ENCODE peak calls at places on chromosomes 4 and X, in eight cellular contexts. One of them, this sample, is unnamed.

GRCh38 chr4:6095023-6095817 is 77.0 kb upstream of the C4orf50 start:
- DNase-seq in SK-N-SH: no peak
- DNase-seq in HCT116: no peak
- DNase-seq in H1: no peak
- DNase-seq in K562: no peak
- DNase-seq in HepG2: no peak
- DNase-seq in GM12878: no peak
- DNase-seq in endothelial cell of umbilical vein: no peak
- DNase-seq in this sample: no peak

GRCh38 chr4:125321709-125322362 is 7.1 kb downstream of the FAT4 start:
- DNase-seq in SK-N-SH: no peak
- DNase-seq in HCT116: no peak
- DNase-seq in H1: no peak
- DNase-seq in K562: no peak
- DNase-seq in HepG2: no peak
- DNase-seq in GM12878: no peak
- DNase-seq in endothelial cell of umbilical vein: peak; percentile 70
- DNase-seq in this sample: no peak

GRCh38 chrX:45138525-45138924 is 62.2 kb downstream of the DIPK2B start:
- DNase-seq in SK-N-SH: no peak
- DNase-seq in HCT116: no peak
- DNase-seq in H1: no peak
- DNase-seq in K562: no peak
- DNase-seq in HepG2: no peak
- DNase-seq in GM12878: no peak
- DNase-seq in endothelial cell of umbilical vein: no peak
- DNase-seq in this sample: no peak

GRCh38 chrX:7228226-7228625 is 80.3 kb upstream of the PUDP start:
- DNase-seq in SK-N-SH: no peak
- DNase-seq in HCT116: no peak
- DNase-seq in H1: no peak
- DNase-seq in K562: no peak
- DNase-seq in HepG2: no peak
- DNase-seq in GM12878: no peak
- DNase-seq in endothelial cell of umbilical vein: no peak
- DNase-seq in this sample: no peak

GRCh38 chr4:151415978-151416377 is 7.0 kb downstream of the FHIP1A start:
- DNase-seq in SK-N-SH: no peak
- DNase-seq in HCT116: no peak
- DNase-seq in H1: no peak
- DNase-seq in K562: no peak
- DNase-seq in HepG2: no peak
- DNase-seq in GM12878: no peak
- DNase-seq in endothelial cell of umbilical vein: peak; percentile 49
- DNase-seq in this sample: no peak

GRCh38 chr4:14054391-14054790 is 426.9 kb upstream of the BOD1L1 start:
- DNase-seq in SK-N-SH: no peak
- DNase-seq in HCT116: no peak
- DNase-seq in H1: no peak
- DNase-seq in K562: no peak
- DNase-seq in HepG2: no peak
- DNase-seq in GM12878: no peak
- DNase-seq in endothelial cell of umbilical vein: no peak
- DNase-seq in this sample: no peak

GRCh38 chr4:140154572-140154891 is 548 bp upstream of the MAML3 start:
- DNase-seq in SK-N-SH: no peak
- DNase-seq in HCT116: no peak
- DNase-seq in H1: no peak
- DNase-seq in K562: no peak
- DNase-seq in HepG2: no peak
- DNase-seq in GM12878: no peak
- DNase-seq in endothelial cell of umbilical vein: no peak
- DNase-seq in this sample: no peak

GRCh38 chr4:110869114-110869513 is 246.2 kb upstream of the PITX2 start:
- DNase-seq in SK-N-SH: no peak
- DNase-seq in HCT116: no peak
- DNase-seq in H1: no peak
- DNase-seq in K562: no peak
- DNase-seq in HepG2: no peak
- DNase-seq in GM12878: no peak
- DNase-seq in endothelial cell of umbilical vein: no peak
- DNase-seq in this sample: no peak

GRCh38 chr4:62342346-62342745 is 1142.2 kb downstream of the ADGRL3 start:
- DNase-seq in SK-N-SH: no peak
- DNase-seq in HCT116: no peak
- DNase-seq in H1: no peak
- DNase-seq in K562: no peak
- DNase-seq in HepG2: no peak
- DNase-seq in GM12878: no peak
- DNase-seq in endothelial cell of umbilical vein: no peak
- DNase-seq in this sample: no peak

GRCh38 chr4:146522098-146522861 is 540 bp upstream of the SLC10A7 start:
- DNase-seq in SK-N-SH: peak; percentile 91
- DNase-seq in HCT116: peak; percentile 64
- DNase-seq in H1: peak; percentile 86
- DNase-seq in K562: peak; percentile 83
- DNase-seq in HepG2: peak; percentile 63
- DNase-seq in GM12878: peak; percentile 46
- DNase-seq in endothelial cell of umbilical vein: peak; percentile 85
- DNase-seq in this sample: peak; percentile 83

GRCh38 chr4:113263274-113263673 is 213.8 kb downstream of the ANK2 start:
- DNase-seq in SK-N-SH: no peak
- DNase-seq in HCT116: no peak
- DNase-seq in H1: no peak
- DNase-seq in K562: no peak
- DNase-seq in HepG2: no peak
- DNase-seq in GM12878: no peak
- DNase-seq in endothelial cell of umbilical vein: no peak
- DNase-seq in this sample: no peak

GRCh38 chr4:56658410-56659003 is 22.6 kb downstream of the HOPX start:
- DNase-seq in SK-N-SH: no peak
- DNase-seq in HCT116: no peak
- DNase-seq in H1: no peak
- DNase-seq in K562: no peak
- DNase-seq in HepG2: no peak
- DNase-seq in GM12878: no peak
- DNase-seq in endothelial cell of umbilical vein: no peak
- DNase-seq in this sample: no peak

GRCh38 chrX:44952329-44953027 is 79.5 kb downstream of the KDM6A start:
- DNase-seq in SK-N-SH: no peak
- DNase-seq in HCT116: no peak
- DNase-seq in H1: no peak
- DNase-seq in K562: no peak
- DNase-seq in HepG2: no peak
- DNase-seq in GM12878: no peak
- DNase-seq in endothelial cell of umbilical vein: no peak
- DNase-seq in this sample: no peak

GRCh38 chr4:182745268-182745667 is 171.9 kb downstream of the DCTD start:
- DNase-seq in SK-N-SH: peak; percentile 41
- DNase-seq in HCT116: no peak
- DNase-seq in H1: no peak
- DNase-seq in K562: no peak
- DNase-seq in HepG2: no peak
- DNase-seq in GM12878: no peak
- DNase-seq in endothelial cell of umbilical vein: peak; percentile 37
- DNase-seq in this sample: no peak

GRCh38 chr4:121950680-121951569 is 935 bp downstream of the TRPC3 start:
- DNase-seq in SK-N-SH: peak; percentile 44
- DNase-seq in HCT116: no peak
- DNase-seq in H1: peak; percentile 76
- DNase-seq in K562: peak; percentile 11
- DNase-seq in HepG2: no peak
- DNase-seq in GM12878: no peak
- DNase-seq in endothelial cell of umbilical vein: peak; percentile 13
- DNase-seq in this sample: peak; percentile 44

GRCh38 chrX:41381685-41382084 is 47.7 kb downstream of the DDX3X start:
- DNase-seq in SK-N-SH: no peak
- DNase-seq in HCT116: peak; percentile 56
- DNase-seq in H1: no peak
- DNase-seq in K562: peak; percentile 18
- DNase-seq in HepG2: peak; percentile 89
- DNase-seq in GM12878: no peak
- DNase-seq in endothelial cell of umbilical vein: peak; percentile 56
- DNase-seq in this sample: peak; percentile 13

GRCh38 chrX:136868283-136869055 is 12.1 kb downstream of the RBMX start:
- DNase-seq in SK-N-SH: no peak
- DNase-seq in HCT116: no peak
- DNase-seq in H1: no peak
- DNase-seq in K562: no peak
- DNase-seq in HepG2: no peak
- DNase-seq in GM12878: no peak
- DNase-seq in endothelial cell of umbilical vein: no peak
- DNase-seq in this sample: no peak

GRCh38 chrX:129959493-129959832 is 23.0 kb upstream of the BCORL1 start:
- DNase-seq in SK-N-SH: no peak
- DNase-seq in HCT116: no peak
- DNase-seq in H1: no peak
- DNase-seq in K562: peak; percentile 25
- DNase-seq in HepG2: no peak
- DNase-seq in GM12878: no peak
- DNase-seq in endothelial cell of umbilical vein: no peak
- DNase-seq in this sample: peak; percentile 40

GRCh38 chr4:140628016-140628415 is 59.3 kb upstream of the UCP1 start:
- DNase-seq in SK-N-SH: no peak
- DNase-seq in HCT116: no peak
- DNase-seq in H1: no peak
- DNase-seq in K562: no peak
- DNase-seq in HepG2: no peak
- DNase-seq in GM12878: no peak
- DNase-seq in endothelial cell of umbilical vein: no peak
- DNase-seq in this sample: no peak

GRCh38 chrX:23844502-23845138 is 61.6 kb downstream of the SAT1 start:
- DNase-seq in SK-N-SH: peak; percentile 41
- DNase-seq in HCT116: no peak
- DNase-seq in H1: no peak
- DNase-seq in K562: peak; percentile 23
- DNase-seq in HepG2: peak; percentile 65
- DNase-seq in GM12878: no peak
- DNase-seq in endothelial cell of umbilical vein: peak; percentile 83
- DNase-seq in this sample: no peak

GRCh38 chr4:74418063-74418670 is 26.8 kb upstream of the AREG start:
- DNase-seq in SK-N-SH: no peak
- DNase-seq in HCT116: peak; percentile 81
- DNase-seq in H1: no peak
- DNase-seq in K562: no peak
- DNase-seq in HepG2: no peak
- DNase-seq in GM12878: no peak
- DNase-seq in endothelial cell of umbilical vein: peak; percentile 95
- DNase-seq in this sample: no peak

GRCh38 chr4:105780176-105780575 is 71.6 kb downstream of the GSTCD start:
- DNase-seq in SK-N-SH: peak; percentile 19
- DNase-seq in HCT116: no peak
- DNase-seq in H1: no peak
- DNase-seq in K562: no peak
- DNase-seq in HepG2: no peak
- DNase-seq in GM12878: no peak
- DNase-seq in endothelial cell of umbilical vein: peak; percentile 75
- DNase-seq in this sample: no peak

DNA sequence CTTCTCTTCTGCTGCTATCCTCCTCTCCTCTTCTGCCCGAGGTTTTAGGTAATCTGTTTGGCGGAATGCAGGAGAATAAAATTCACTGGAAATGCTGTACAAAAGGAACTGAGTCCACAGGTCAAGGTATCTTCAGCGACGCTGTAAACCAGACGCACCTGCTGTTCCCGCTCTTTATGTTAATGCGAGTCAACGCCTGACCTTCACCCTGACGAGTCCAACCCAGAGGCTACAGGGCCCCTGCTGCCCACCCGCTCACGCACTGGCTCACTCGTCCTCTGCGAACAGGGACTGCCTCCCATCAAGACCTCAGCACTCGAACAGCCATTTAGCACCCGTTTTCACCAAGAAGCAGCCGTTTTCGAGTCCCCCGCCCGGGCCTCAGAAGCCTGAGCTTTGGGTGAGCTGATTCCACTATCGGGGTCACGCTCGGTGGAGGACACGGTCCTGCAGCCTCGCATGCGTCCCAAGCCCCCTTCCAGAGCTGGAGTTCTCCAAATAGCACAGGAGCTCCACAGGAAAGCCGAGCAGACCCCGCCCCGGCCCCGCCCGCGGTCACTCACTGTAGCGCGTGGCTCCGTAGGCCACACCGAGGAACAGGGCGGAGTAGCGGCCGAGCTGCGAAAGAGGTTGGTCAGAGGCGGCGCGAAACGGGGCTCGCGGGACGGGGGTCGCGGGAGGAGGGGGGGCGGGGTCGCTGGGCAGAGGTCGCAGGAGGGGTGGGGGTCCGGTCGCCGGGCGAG is 556 bp downstream of the ATP5ME start:
- DNase-seq in SK-N-SH: no peak
- DNase-seq in HCT116: no peak
- DNase-seq in H1: no peak
- DNase-seq in K562: no peak
- DNase-seq in HepG2: peak; percentile 46
- DNase-seq in GM12878: no peak
- DNase-seq in endothelial cell of umbilical vein: peak; percentile 21
- DNase-seq in this sample: peak; percentile 44
- H3K27ac ChIP-seq in SK-N-SH: peak overlapping the region; percentile 35
- H3K27ac ChIP-seq in HCT116: peak overlapping the region; percentile 76
- H3K27ac ChIP-seq in H1: peak overlapping the region; percentile 72
- H3K27ac ChIP-seq in K562: peak overlapping the region; percentile 91
- H3K27ac ChIP-seq in HepG2: peak overlapping the region; percentile 80
- H3K27ac ChIP-seq in GM12878: peak overlapping the region; percentile 54
- H3K27ac ChIP-seq in endothelial cell of umbilical vein: no peak overlapping the region
- H3K27ac ChIP-seq in this sample: peak overlapping the region; percentile 81

GRCh38 chr4:168844261-168845039 is 165.6 kb downstream of the CBR4 start:
- DNase-seq in SK-N-SH: no peak
- DNase-seq in HCT116: no peak
- DNase-seq in H1: no peak
- DNase-seq in K562: no peak
- DNase-seq in HepG2: no peak
- DNase-seq in GM12878: no peak
- DNase-seq in endothelial cell of umbilical vein: no peak
- DNase-seq in this sample: no peak
- TF ChIP-seq POLR2AphosphoS5 in SK-N-SH: no peak
- TF ChIP-seq POLR2AphosphoS5 in HCT116: no peak
- TF ChIP-seq POLR2AphosphoS5 in H1: no peak
- TF ChIP-seq POLR2AphosphoS5 in K562: no peak
- TF ChIP-seq POLR2AphosphoS5 in HepG2: no peak
- TF ChIP-seq POLR2AphosphoS5 in GM12878: no peak
- TF ChIP-seq POLR2AphosphoS5 in endothelial cell of umbilical vein: no peak
- TF ChIP-seq POLR2AphosphoS5 in this sample: no peak

GRCh38 chrX:68234171-68234910 is 199.0 kb downstream of the OPHN1 start:
- DNase-seq in SK-N-SH: no peak
- DNase-seq in HCT116: no peak
- DNase-seq in H1: no peak
- DNase-seq in K562: no peak
- DNase-seq in HepG2: no peak
- DNase-seq in GM12878: no peak
- DNase-seq in endothelial cell of umbilical vein: no peak
- DNase-seq in this sample: peak; percentile 57

GRCh38 chrX:68232206-68232605 is 201.1 kb downstream of the OPHN1 start:
- DNase-seq in SK-N-SH: no peak
- DNase-seq in HCT116: no peak
- DNase-seq in H1: no peak
- DNase-seq in K562: no peak
- DNase-seq in HepG2: no peak
- DNase-seq in GM12878: no peak
- DNase-seq in endothelial cell of umbilical vein: no peak
- DNase-seq in this sample: no peak
- H3K4me2 ChIP-seq in SK-N-SH: no peak overlapping the region
- H3K4me2 ChIP-seq in HCT116: no peak overlapping the region
- H3K4me2 ChIP-seq in H1: no peak overlapping the region
- H3K4me2 ChIP-seq in K562: no peak overlapping the region
- H3K4me2 ChIP-seq in HepG2: no peak overlapping the region
- H3K4me2 ChIP-seq in GM12878: no peak overlapping the region
- H3K4me2 ChIP-seq in endothelial cell of umbilical vein: no peak overlapping the region
- H3K4me2 ChIP-seq in this sample: no peak overlapping the region

GRCh38 chr4:88802585-88803285 is 105.1 kb upstream of the NAP1L5 start:
- DNase-seq in SK-N-SH: no peak
- DNase-seq in HCT116: no peak
- DNase-seq in H1: no peak
- DNase-seq in K562: no peak
- DNase-seq in HepG2: no peak
- DNase-seq in GM12878: no peak
- DNase-seq in endothelial cell of umbilical vein: no peak
- DNase-seq in this sample: no peak
- H3K27ac ChIP-seq in SK-N-SH: no peak overlapping the region
- H3K27ac ChIP-seq in HCT116: no peak overlapping the region
- H3K27ac ChIP-seq in H1: no peak overlapping the region
- H3K27ac ChIP-seq in K562: no peak overlapping the region
- H3K27ac ChIP-seq in HepG2: no peak overlapping the region
- H3K27ac ChIP-seq in GM12878: no peak overlapping the region
- H3K27ac ChIP-seq in endothelial cell of umbilical vein: no peak overlapping the region
- H3K27ac ChIP-seq in this sample: no peak overlapping the region

This sample was measured in GM23338.